ENCODE peak calls at places on chromosomes 3 and 15, in five cellular contexts. A, R, L, N and W are unnamed samples. For H3K4me1, the result is how much of the 10 kb centered on the place peaks cover.

GRCh38 chr3:84959470-84960380 is 936 bp downstream of the CADM2 start:
- DNase-seq in A (no peak), R (no peak), L (no peak), N (no peak), W (no peak)

GRCh38 chr3:112456147-112456546 is 43.1 kb downstream of the BTLA start:
- DNase-seq in A (no peak), R (no peak), L (no peak), N (no peak), W (no peak)

GRCh38 chr15:57496946-57497944 is 94.5 kb upstream of the MYZAP start:
- DNase-seq in A (peak), R (no peak), L (peak), N (no peak), W (no peak)

GRCh38 chr3:139300416-139300815 is 43.4 kb upstream of the MRPS22 start:
- DNase-seq in A (no peak), R (no peak), L (no peak), N (no peak), W (no peak)

GRCh38 chr3:148916132-148916531 is 51.0 kb downstream of the CPA3 start:
- DNase-seq in A (no peak), R (no peak), L (no peak), N (no peak), W (no peak)

GRCh38 chr3:175662815-175663214 is 803.7 kb downstream of the NAALADL2 start:
- DNase-seq in A (no peak), R (no peak), L (no peak), N (no peak), W (no peak)

GRCh38 chr3:192260611-192261010 is 466.7 kb downstream of the FGF12 start:
- DNase-seq in A (no peak), R (no peak), L (peak), N (no peak), W (no peak)

GRCh38 chr3:46564190-46565112 is 1.7 kb downstream of the LRRC2 start:
- DNase-seq in A (no peak), R (no peak), L (peak), N (no peak), W (no peak)

GRCh38 chr3:74442683-74443082 is 171.8 kb downstream of the CNTN3 start:
- DNase-seq in A (no peak), R (no peak), L (no peak), N (no peak), W (no peak)

GRCh38 chr3:171833775-171834460 is 9.2 kb upstream of the TMEM212 start:
- DNase-seq in A (peak), R (no peak), L (peak), N (no peak), W (peak)

GRCh38 chr3:187641319-187641976 is 28.7 kb downstream of the SST start:
- DNase-seq in A (no peak), R (no peak), L (no peak), N (no peak), W (no peak)

GRCh38 chr15:69422336-69422895 is 8.3 kb downstream of the KIF23 start:
- DNase-seq in A (no peak), R (no peak), L (peak), N (no peak), W (no peak)

GRCh38 chr15:32669870-32670623 is 28.5 kb downstream of the SCG5 start:
- DNase-seq in A (no peak), R (no peak), L (no peak), N (no peak), W (peak)

GRCh38 chr3:148230473-148230872 is 467.2 kb upstream of the AGTR1 start:
- DNase-seq in A (no peak), R (no peak), L (no peak), N (no peak), W (no peak)

GRCh38 chr3:139364549-139364948 is 20.7 kb downstream of the MRPS22 start:
- DNase-seq in A (no peak), R (no peak), L (no peak), N (no peak), W (no peak)

GRCh38 chr3:155949464-155950217 is 79.2 kb downstream of the GMPS start:
- DNase-seq in A (no peak), R (no peak), L (no peak), N (no peak), W (no peak)

GRCh38 chr15:89452330-89452836 is 44.0 kb downstream of the RHCG start:
- DNase-seq in A (no peak), R (no peak), L (no peak), N (no peak), W (no peak)

GRCh38 chr3:130897316-130897715 is 3.4 kb downstream of the ATP2C1 start:
- DNase-seq in A (no peak), R (no peak), L (peak), N (no peak), W (no peak)

GRCh38 chr3:52172262-52172757 is 18.1 kb upstream of the POC1A start:
- DNase-seq in A (no peak), R (no peak), L (no peak), N (no peak), W (peak)

DNA sequence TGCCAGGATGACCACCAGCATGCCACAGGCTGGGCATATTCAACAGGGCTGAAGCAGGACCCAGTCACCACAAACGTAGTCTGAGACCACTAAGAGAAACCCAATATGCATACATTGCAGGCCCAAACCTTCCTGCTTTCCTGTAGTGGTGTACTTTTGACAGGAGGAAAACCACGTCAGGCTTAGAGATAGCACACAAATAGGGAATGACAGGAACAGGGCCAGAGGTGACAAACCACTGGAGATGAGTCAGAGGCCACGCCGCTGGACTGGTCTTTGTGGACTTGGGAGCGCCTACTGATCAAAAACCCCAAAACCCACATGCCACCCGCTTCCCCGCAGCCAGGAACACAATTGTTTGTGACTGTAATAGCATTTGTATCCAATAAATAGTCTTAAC is 3.6 kb upstream of the EFCAB12 start:
- DNase-seq in A (no peak), R (no peak), L (no peak), N (no peak), W (no peak)
- H3K4me1 ChIP-seq in A (under half), R (under half), L (under half), N (under half), W (under half)

DNA sequence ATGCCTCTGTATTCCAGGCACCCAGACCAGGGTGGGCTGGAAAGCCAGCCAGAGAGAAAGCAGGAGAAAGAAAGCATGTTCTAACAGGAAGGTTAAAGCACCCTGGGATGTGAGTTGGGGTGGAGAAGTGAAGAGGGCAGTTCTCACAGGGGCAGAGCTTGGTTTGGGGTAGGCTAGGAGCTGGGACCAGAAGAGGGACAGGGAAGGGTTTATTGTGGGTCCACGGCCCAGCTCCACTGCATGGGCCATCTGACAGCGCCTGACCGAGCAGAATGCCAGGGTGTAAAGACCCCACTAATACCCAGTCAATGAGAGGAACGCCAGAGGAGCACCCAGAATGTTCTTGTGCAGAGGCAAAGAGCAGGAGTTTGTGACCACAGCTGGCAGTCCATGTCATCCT is 27.1 kb upstream of the MAGEF1 start:
- DNase-seq in A (no peak), R (no peak), L (no peak), N (no peak), W (no peak)
- H3K27ac ChIP-seq in A (no peak), R (no peak), L (no peak), N (no peak), W (no peak)

DNA sequence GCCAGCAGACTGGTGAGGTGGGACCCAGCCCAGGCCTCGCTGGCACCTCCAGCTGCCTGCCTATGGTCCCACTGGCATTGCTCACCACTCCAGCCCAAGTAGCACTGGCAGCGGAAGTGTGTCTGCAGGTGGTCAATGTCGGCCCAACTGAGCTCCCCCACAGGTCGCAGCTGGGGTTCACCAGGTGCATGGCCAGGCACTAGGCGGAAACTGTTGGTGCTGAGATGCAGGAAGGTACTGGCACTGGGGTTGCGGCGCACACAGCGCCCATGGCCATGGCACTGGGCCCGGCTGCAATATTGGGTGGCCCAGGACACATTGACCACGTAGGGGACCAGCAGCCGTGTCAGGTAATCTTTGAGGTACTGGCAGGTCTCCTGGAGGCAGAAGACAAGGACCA is 4.4 kb downstream of the HYAL2 start:
- DNase-seq in A (no peak), R (peak), L (no peak), N (no peak), W (no peak)
- H3K4me1 ChIP-seq in A (under half), R (under half), L (under half), N (under half), W (under half)

DNA sequence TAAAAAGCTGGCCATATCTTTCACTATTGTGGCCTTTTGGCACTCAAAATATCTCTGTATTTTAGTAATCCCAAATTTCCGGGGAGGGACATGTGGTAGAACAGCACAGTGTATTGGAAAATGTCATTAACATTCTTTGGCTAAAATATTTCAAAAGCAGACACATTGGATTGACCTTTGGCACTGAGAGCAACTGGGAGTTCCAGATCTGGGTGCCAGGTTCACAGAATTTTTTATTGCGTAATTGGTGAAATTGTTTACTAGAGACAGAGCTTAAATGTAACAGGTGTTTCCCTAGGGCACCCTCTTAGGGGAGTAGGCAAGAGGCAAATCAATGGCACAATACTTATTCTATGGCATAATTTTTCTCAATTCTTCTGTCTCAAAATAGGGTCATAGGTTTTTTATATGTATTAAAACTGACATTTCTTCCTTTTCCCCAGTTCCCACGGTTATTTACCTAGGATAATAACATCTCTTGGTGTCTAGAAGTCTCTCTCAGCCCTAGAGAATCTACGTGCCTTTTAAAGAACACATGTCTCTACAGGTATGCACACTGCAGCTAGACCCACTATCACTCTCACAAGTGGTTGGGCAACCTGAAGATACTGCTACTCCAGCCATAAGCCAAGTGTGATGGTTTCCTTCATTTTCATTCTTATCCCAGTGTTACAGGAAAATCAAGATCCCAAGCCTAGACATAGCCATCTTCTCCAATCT is 10.6 kb downstream of the RBMS3 start:
- DNase-seq in A (peak), R (no peak), L (no peak), N (no peak), W (no peak)
- H3K27ac ChIP-seq in A (no peak), R (no peak), L (no peak), N (no peak), W (no peak)

DNA sequence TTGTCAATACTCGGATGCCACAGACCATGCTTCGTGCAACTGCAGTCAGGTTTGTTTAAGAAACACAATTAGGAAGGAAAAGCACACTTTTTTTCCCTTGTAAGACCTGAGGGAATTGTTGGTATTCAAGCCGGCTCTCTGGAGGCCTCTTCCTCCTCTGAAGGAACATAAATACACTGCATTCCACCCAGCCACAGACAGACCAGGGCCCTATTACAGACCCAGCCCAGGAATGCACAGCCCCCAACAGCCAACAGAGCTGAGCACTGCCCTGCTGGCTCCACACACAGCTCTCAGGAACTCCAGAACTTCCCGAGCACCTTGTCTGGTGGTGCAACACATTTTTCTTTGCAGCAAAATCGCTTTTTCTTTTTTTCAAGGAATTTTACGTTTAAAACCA is 488.7 kb upstream of the PROK2 start:
- DNase-seq in A (no peak), R (no peak), L (peak), N (no peak), W (no peak)
- H3K4me1 ChIP-seq in A (under half), R (under half), L (under half), N (under half), W (under half)

DNA sequence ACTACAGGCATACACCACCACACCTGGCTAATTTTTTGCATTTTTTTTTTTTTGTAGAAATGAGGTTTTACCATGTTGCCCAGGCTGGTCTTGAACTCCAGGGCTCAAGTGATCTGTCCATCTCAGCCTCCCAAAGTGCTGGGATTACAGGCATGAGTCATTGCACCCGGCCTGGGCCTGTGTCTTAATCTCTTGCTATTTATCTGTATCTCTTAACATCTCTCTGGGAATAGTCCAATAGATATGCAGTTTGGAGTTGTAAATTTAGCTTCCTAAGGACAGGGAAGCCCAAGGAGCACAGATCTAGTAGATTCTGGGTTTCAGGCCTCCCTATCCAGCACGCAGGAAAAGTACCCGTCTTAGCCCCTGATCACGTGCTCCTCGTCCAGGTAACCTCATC is 12.5 kb upstream of the CTDSPL start:
- DNase-seq in A (no peak), R (no peak), L (no peak), N (no peak), W (no peak)
- H3K27ac ChIP-seq in A (no peak), R (no peak), L (no peak), N (no peak), W (no peak)

GRCh38 chr3:135871311-135871710 is 94.2 kb upstream of the PPP2R3A start:
- DNase-seq in A (no peak), R (no peak), L (peak), N (no peak), W (no peak)
- H3K4me1 ChIP-seq in A (under half), R (under half), L (under half), N (under half), W (under half)

GRCh38 chr3:9897408-9898372 is 5.0 kb upstream of the IL17RE start:
- DNase-seq in A (peak), R (no peak), L (peak), N (no peak), W (peak)
- H3K27ac ChIP-seq in A (peak), R (no peak), L (no peak), N (no peak), W (no peak)

GRCh38 chr3:123350971-123351370 is 97.9 kb downstream of the ADCY5 start:
- DNase-seq in A (no peak), R (no peak), L (no peak), N (no peak), W (no peak)
- H3K4me1 ChIP-seq in A (under half), R (under half), L (under half), N (under half), W (under half)

GRCh38 chr15:40470423-40471104 is at the start of gene CHST14:
- DNase-seq in A (peak), R (peak), L (peak), N (peak), W (peak)
- H3K27ac ChIP-seq in A (peak), R (peak), L (peak), N (peak), W (peak)